ENCODE peak calls at places on chromosomes 13 and 19, in ten cellular contexts. G, D, M, T, I, V, P, C, U and A are unnamed samples.

GRCh38 chr19:55248166-55248675 is 10.6 kb downstream of the PPP6R1 start:
- DNase-seq in P (no peak), T (no peak), I (no peak), V (no peak), U (no peak), G (no peak), M (no peak), C (no peak), D (no peak), A (no peak)

GRCh38 chr13:50871405-50871804 is 27.9 kb upstream of the DLEU7 start:
- DNase-seq in M (no peak), V (no peak), U (no peak), G (no peak), C (no peak), P (no peak), I (no peak), D (no peak), T (no peak), A (no peak)

GRCh38 chr13:113881614-113882265 is 17.9 kb upstream of the GAS6 start:
- DNase-seq in V (no peak), M (peak), C (no peak), D (no peak), U (no peak), P (no peak), G (no peak), I (no peak), T (no peak), A (no peak)

GRCh38 chr13:72960541-72960940 is 98.3 kb upstream of the KLF5 start:
- DNase-seq in T (no peak), G (no peak), C (no peak), U (peak), V (no peak), M (no peak), I (no peak), P (no peak), D (no peak), A (no peak)

GRCh38 chr13:72456486-72456885 is 270.9 kb downstream of the MZT1 start:
- DNase-seq in C (no peak), M (no peak), V (no peak), U (no peak), P (no peak), G (no peak), T (no peak), D (no peak), I (peak), A (no peak)

GRCh38 chr19:10712754-10713153 is 5.1 kb upstream of the DNM2 start:
- DNase-seq in U (no peak), I (no peak), T (no peak), C (no peak), M (no peak), D (no peak), G (no peak), P (no peak), V (no peak), A (no peak)

GRCh38 chr13:41916173-41916954 is 44.5 kb downstream of the VWA8 start:
- DNase-seq in U (no peak), V (peak), C (no peak), P (no peak), I (no peak), T (no peak), M (peak), D (no peak), G (no peak), A (no peak)

GRCh38 chr13:25218011-25218410 is 45.9 kb upstream of the AMER2 start:
- DNase-seq in G (no peak), I (no peak), P (no peak), D (no peak), U (no peak), M (no peak), C (no peak), V (no peak), T (no peak), A (no peak)

GRCh38 chr19:36081385-36081784 is 26.7 kb downstream of the WDR62 start:
- DNase-seq in M (peak), G (no peak), V (no peak), I (no peak), P (no peak), D (no peak), T (no peak), C (no peak), U (no peak), A (no peak)

GRCh38 chr19:49845433-49845832 is 5.5 kb upstream of the PTOV1 start:
- DNase-seq in I (no peak), D (no peak), M (no peak), G (no peak), V (no peak), P (no peak), C (no peak), U (no peak), T (no peak), A (no peak)

GRCh38 chr19:29495091-29495490 is 30.7 kb upstream of the VSTM2B start:
- DNase-seq in I (no peak), P (no peak), V (no peak), T (no peak), M (no peak), C (no peak), G (no peak), U (no peak), D (no peak), A (no peak)

GRCh38 chr19:2494084-2494446 is 18.1 kb downstream of the GADD45B start:
- DNase-seq in G (no peak), P (no peak), C (no peak), D (no peak), V (peak), M (peak), T (no peak), U (no peak), I (no peak), A (no peak)

GRCh38 chr19:15212682-15213081 is 11.9 kb upstream of the NOTCH3 start:
- DNase-seq in T (no peak), U (no peak), G (no peak), I (no peak), C (no peak), D (no peak), M (no peak), V (no peak), P (no peak), A (no peak)

GRCh38 chr19:40754611-40755247 is 3.7 kb downstream of the SNRPA start:
- DNase-seq in D (no peak), C (no peak), I (no peak), M (no peak), G (no peak), U (no peak), P (no peak), V (no peak), T (no peak), A (no peak)

GRCh38 chr19:47497821-47498520 is 14.0 kb upstream of the KPTN start:
- DNase-seq in U (no peak), C (no peak), G (no peak), V (no peak), D (no peak), I (no peak), T (no peak), P (no peak), M (no peak), A (no peak)

GRCh38 chr13:38542601-38543000 is 144.3 kb upstream of the FREM2 start:
- DNase-seq in V (no peak), U (no peak), G (no peak), C (no peak), M (peak), T (no peak), D (no peak), P (no peak), I (no peak), A (no peak)